ENCODE peak calls at places on chromosomes 2 and 18, in five cellular contexts. H is IMR-90, B is H9, M is mesendoderm, X is mesenchymal stem cell. W is an unnamed sample.

GRCh38 chr18:61154866-61155265 is 178.4 kb upstream of the CDH20 start:
- DNase-seq in B (no peak), X (no peak), M (no peak), H (no peak), W (no peak)

GRCh38 chr18:44896817-44897216 is 216.1 kb downstream of the SETBP1 start:
- DNase-seq in H (no peak), B (no peak), M (no peak), X (no peak), W (no peak)

GRCh38 chr18:64037812-64038414 is 68.0 kb downstream of the SERPINB8 start:
- DNase-seq in B (no peak), X (peak; percentile 36), H (peak; percentile 11), M (peak; percentile 66), W (no peak)

GRCh38 chr2:213816583-213816982 is 532.3 kb downstream of the SPAG16 start:
- DNase-seq in B (no peak), H (no peak), X (no peak), M (no peak), W (no peak)

GRCh38 chr2:102235491-102235890 is 48.7 kb downstream of the IL1RL2 start:
- DNase-seq in M (peak; percentile 35), X (peak; percentile 67), H (peak; percentile 29), B (peak; percentile 55), W (no peak)

GRCh38 chr18:21997207-21998143 is 171.9 kb upstream of the GATA6 start:
- DNase-seq in H (peak; percentile 42), X (peak; percentile 63), M (peak; percentile 79), B (no peak), W (no peak)

GRCh38 chr2:113822087-113822805 is 65.8 kb upstream of the SLC35F5 start:
- DNase-seq in X (no peak), B (no peak), M (no peak), H (peak; percentile 17), W (no peak)

GRCh38 chr2:172120118-172120517 is 17.4 kb upstream of the DLX2 start:
- DNase-seq in X (no peak), M (no peak), B (no peak), H (no peak), W (no peak)

GRCh38 chr2:190802133-190802532 is 78.5 kb upstream of the GLS start:
- DNase-seq in B (peak; percentile 64), H (no peak), X (no peak), M (peak; percentile 53), W (no peak)

GRCh38 chr2:202604699-202605098 is 30.1 kb upstream of the FAM117B start:
- DNase-seq in B (no peak), H (peak; percentile 38), M (no peak), X (no peak), W (no peak)

GRCh38 chr2:150705357-150705756 is 217.9 kb upstream of the RND3 start:
- DNase-seq in H (no peak), M (no peak), B (no peak), X (no peak), W (no peak)

GRCh38 chr2:113081458-113082210 is 13.9 kb downstream of the IL1F10 start:
- DNase-seq in H (no peak), B (no peak), X (no peak), M (no peak), W (no peak)

GRCh38 chr2:167908786-167909185 is 338.6 kb downstream of the STK39 start:
- DNase-seq in M (no peak), X (no peak), B (no peak), H (no peak), W (no peak)

DNA sequence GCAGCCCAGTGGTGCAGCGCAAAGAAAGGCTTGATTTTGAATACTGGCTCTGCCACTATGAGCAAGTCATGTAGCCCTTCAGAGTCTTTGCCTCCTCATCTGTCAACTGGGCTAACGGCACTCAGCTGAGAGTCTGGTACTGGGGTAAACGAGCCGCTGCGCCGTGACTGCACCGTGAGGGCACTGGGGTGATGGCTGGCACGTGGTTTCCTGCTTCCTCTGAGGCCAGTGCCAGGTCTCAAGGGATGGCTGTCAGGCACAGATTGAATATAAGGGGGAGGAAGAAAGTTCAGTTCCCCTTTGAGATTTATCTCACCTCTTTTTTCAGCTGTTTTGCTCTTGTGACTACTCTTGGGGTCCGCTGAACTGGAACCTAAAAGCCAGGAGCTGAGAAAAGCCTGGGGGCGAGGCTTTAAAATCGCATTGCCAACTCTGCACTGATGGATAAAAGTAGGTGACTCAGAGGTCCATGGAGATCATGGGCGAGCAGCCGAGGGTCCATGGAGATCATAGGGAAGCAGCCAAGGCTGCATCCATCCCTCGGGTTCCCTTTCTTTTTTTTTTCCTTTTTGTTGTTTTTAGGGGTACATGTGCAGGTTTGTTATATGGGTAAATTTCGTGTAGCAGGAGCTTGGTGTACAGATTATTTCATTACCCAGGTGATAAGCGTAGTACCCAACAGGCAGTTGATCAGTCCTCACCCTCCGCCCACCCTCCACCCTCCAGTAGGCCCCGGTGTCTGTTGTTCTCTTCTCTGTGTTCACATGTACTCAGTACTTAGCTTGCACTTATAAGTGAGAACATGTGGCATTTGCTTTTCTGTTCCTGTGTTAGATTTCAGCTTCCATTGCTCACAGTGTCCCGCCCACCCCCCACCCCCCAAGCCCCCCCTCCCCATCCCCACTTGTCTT is 114.3 kb downstream of the SPP2 start:
- DNase-seq in M (no peak), B (no peak), H (no peak), X (no peak), W (no peak)
- H3K18ac ChIP-seq in M (no peak overlapping the region), B (no peak overlapping the region), H (no peak overlapping the region), X (no peak overlapping the region), W (no peak overlapping the region)

GRCh38 chr2:131425191-131426021 is 50.5 kb upstream of the TUBA3D start:
- DNase-seq in M (no peak), H (no peak), B (no peak), X (no peak), W (no peak)
- H3K18ac ChIP-seq in M (peak overlapping the region; percentile 92), H (no peak overlapping the region), B (no peak overlapping the region), X (no peak overlapping the region), W (no peak overlapping the region)

DNA sequence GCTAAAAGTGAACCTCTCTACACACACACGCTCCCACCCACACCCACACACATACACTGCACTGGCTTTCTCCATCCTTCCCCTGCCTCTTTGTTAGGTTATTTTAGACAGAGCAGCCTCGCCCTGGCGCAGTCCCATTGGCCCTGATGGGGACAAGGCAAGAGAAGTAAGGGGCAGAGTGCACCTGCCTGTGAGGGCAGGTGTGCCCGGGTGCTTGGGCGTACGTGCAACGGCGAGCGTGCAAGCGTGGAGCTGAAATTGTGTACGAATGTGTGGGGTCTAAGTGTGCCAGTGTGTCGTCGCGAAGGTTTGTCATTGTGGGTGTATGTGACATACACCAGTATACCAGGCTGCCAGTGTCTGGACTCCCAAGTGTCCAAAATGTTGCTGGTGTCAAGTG is 514 bp downstream of the LRATD1 start:
- DNase-seq in M (peak; percentile 9), B (no peak), X (peak; percentile 1), H (no peak), W (peak; percentile 57)
- H3K18ac ChIP-seq in M (no peak overlapping the region), B (no peak overlapping the region), X (no peak overlapping the region), H (no peak overlapping the region), W (no peak overlapping the region)

GRCh38 chr2:15979759-15980604 is 39.6 kb downstream of the MYCN start:
- DNase-seq in X (no peak), H (no peak), B (no peak), M (no peak), W (no peak)

GRCh38 chr2:15981646-15982045 is 41.3 kb downstream of the MYCN start:
- DNase-seq in X (no peak), M (no peak), B (no peak), H (no peak), W (no peak)

GRCh38 chr2:15976334-15976733 is 36.0 kb downstream of the MYCN start:
- DNase-seq in B (no peak), M (no peak), H (no peak), X (no peak), W (no peak)

GRCh38 chr2:15980605-15981098 is 40.3 kb downstream of the MYCN start:
- DNase-seq in B (peak; percentile 91), M (peak; percentile 97), X (no peak), H (no peak), W (peak; percentile 84)

DNA sequence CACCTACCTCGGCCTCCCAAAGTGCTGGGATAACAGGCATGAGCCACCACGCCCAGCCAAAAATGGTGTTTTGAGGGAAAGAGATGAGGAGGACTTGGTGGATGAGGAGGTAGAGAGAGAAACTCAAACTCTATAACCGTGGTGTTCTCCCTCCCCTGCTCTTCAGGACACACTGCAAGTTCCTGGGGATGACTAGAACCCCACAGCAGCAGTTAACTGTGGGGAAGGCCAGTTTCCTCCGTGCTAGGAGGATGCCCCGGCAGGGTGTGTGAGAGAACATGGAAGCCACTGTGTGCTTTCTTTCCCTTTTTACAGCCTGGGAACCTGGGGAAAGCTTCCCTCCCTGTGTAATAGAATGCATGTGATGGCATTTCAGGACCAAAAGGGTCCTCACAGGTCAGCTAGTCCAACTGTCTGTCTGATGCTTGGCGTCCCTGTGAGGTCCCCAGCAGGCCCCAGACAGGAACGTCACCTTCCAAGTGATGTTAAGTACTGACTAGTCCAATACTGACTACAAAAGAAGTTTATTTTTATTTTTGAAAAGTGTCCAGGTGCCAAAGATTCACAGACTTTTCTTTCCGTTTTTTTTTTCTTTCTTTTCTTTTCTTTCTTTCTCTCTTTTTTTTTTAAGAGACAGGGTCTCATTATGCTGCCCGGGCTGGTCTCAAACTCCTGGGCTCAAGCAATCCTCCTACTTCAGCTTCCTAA is 38.9 kb downstream of the MYCN start:
- DNase-seq in X (no peak), B (no peak), H (no peak), M (no peak), W (no peak)
- H3K18ac ChIP-seq in X (no peak overlapping the region), B (no peak overlapping the region), H (no peak overlapping the region), M (peak overlapping the region; percentile 46), W (peak overlapping the region; percentile 20)

GRCh38 chr2:48530033-48530804 is at the start of gene STON1:
- DNase-seq in H (peak; percentile 25), B (peak; percentile 64), M (peak; percentile 47), X (peak; percentile 63), W (no peak)

GRCh38 chr2:48529676-48530032 is 300 bp upstream of the STON1 start:
- DNase-seq in H (no peak), B (no peak), M (no peak), X (no peak), W (peak; percentile 57)

GRCh38 chr2:48527211-48527880 is 2.6 kb upstream of the STON1 start:
- DNase-seq in X (peak; percentile 68), B (no peak), M (no peak), H (peak; percentile 58), W (no peak)

GRCh38 chr2:48528431-48528830 is 1.5 kb upstream of the STON1 start:
- DNase-seq in X (no peak), H (no peak), B (no peak), M (no peak), W (no peak)

GRCh38 chr2:48529189-48529588 is 765 bp upstream of the STON1 start:
- DNase-seq in H (no peak), B (peak; percentile 55), X (no peak), M (peak; percentile 66), W (no peak)
- H3K18ac ChIP-seq in H (no peak overlapping the region), B (no peak overlapping the region), X (peak overlapping the region; percentile 33), M (no peak overlapping the region), W (peak overlapping the region; percentile 38)

GRCh38 chr2:218386505-218387368 is 4.7 kb downstream of the SLC11A1 start:
- DNase-seq in X (no peak), H (no peak), B (peak; percentile 45), M (no peak), W (peak; percentile 61)
- H3K18ac ChIP-seq in X (peak overlapping the region; percentile 14), H (no peak overlapping the region), B (no peak overlapping the region), M (no peak overlapping the region), W (no peak overlapping the region)

GRCh38 chr2:174985624-174986023 is 19.6 kb downstream of the CHN1 start:
- DNase-seq in B (no peak), H (peak; percentile 65), M (no peak), X (peak; percentile 47), W (no peak)
- H3K18ac ChIP-seq in B (no peak overlapping the region), H (peak overlapping the region; percentile 96), M (no peak overlapping the region), X (no peak overlapping the region), W (no peak overlapping the region)

W was measured in H1.